ENCODE peak calls at places on chromosomes 7 and 10, in eight cellular contexts. J, Q, I, P, N, Z, M and H are unnamed samples.

GRCh38 chr7:85573346-85573745 is 386.5 kb upstream of the SEMA3D start:
- DNase-seq in P (no peak), Q (no peak), J (no peak), N (no peak), Z (no peak), M (no peak), I (no peak), H (no peak)

GRCh38 chr10:124636271-124636993 is 107.7 kb downstream of the FAM53B start:
- DNase-seq in I (no peak), P (no peak), Z (peak), M (no peak), Q (no peak), N (peak), J (no peak), H (peak)

GRCh38 chr7:122896509-122896908 is 10.2 kb upstream of the CADPS2 start:
- DNase-seq in J (no peak), Z (no peak), N (no peak), I (no peak), M (no peak), P (no peak), Q (no peak), H (no peak)

GRCh38 chr7:55020481-55020871 is 1.7 kb downstream of the EGFR start:
- DNase-seq in Z (no peak), N (no peak), I (peak), P (no peak), J (no peak), M (no peak), Q (no peak), H (no peak)

GRCh38 chr7:81745706-81746105 is 24.1 kb downstream of the HGF start:
- DNase-seq in M (no peak), Q (no peak), N (no peak), I (no peak), J (no peak), P (no peak), Z (no peak), H (no peak)

GRCh38 chr10:34864156-34865075 is 49.3 kb upstream of the PARD3 start:
- DNase-seq in Q (no peak), I (no peak), J (no peak), P (no peak), M (no peak), N (no peak), Z (no peak), H (no peak)

GRCh38 chr7:90119178-90119971 is 34.9 kb upstream of the STEAP1 start:
- DNase-seq in N (peak), Z (peak), P (peak), J (no peak), I (peak), M (no peak), Q (no peak), H (no peak)

GRCh38 chr7:77651544-77652162 is 44.6 kb upstream of the RSBN1L start:
- DNase-seq in Z (no peak), N (peak), P (peak), Q (no peak), M (peak), J (no peak), I (peak), H (peak)

GRCh38 chr7:135980665-135981180 is 3.6 kb upstream of the MTPN start:
- DNase-seq in Q (no peak), J (peak), M (peak), P (peak), N (no peak), Z (no peak), I (peak), H (peak)

GRCh38 chr10:70652761-70653657 is 19.3 kb upstream of the ADAMTS14 start:
- DNase-seq in P (peak), Z (no peak), I (no peak), Q (peak), N (no peak), M (no peak), J (no peak), H (no peak)